ENCODE peak calls at places on chromosomes 4 and X, in five cellular contexts. Y, P, G, W and T are unnamed samples.

GRCh38 chr4:2059034-2059725 is at the start of gene NAT8L:
- DNase-seq in W (peak; percentile 89), P (peak; percentile 60), G (no peak), Y (no peak), T (no peak)

GRCh38 chr4:100014616-100015015 is 64.5 kb upstream of the H2AZ1 start:
- DNase-seq in Y (no peak), G (no peak), W (no peak), P (no peak), T (no peak)

GRCh38 chr4:186695392-186695791 is 28.3 kb downstream of the FAT1 start:
- DNase-seq in W (no peak), G (no peak), Y (no peak), P (no peak), T (no peak)

GRCh38 chr4:109816894-109817293 is 1.3 kb downstream of the GAR1 start:
- DNase-seq in P (no peak), Y (no peak), W (no peak), G (no peak), T (no peak)

GRCh38 chr4:128553665-128554515 is 255.6 kb upstream of the JADE1 start:
- DNase-seq in W (peak; percentile 23), Y (peak; percentile 24), P (no peak), G (peak; percentile 55), T (peak; percentile 68)

GRCh38 chr4:121720109-121720508 is 23.3 kb upstream of the ANXA5 start:
- DNase-seq in P (no peak), G (no peak), W (no peak), Y (peak; percentile 73), T (no peak)

GRCh38 chr4:110088670-110089069 is 109.7 kb downstream of the ELOVL6 start:
- DNase-seq in W (no peak), Y (peak; percentile 78), P (no peak), G (no peak), T (no peak)

GRCh38 chr4:41256740-41257256 is at the start of gene UCHL1:
- DNase-seq in W (peak; percentile 69), P (no peak), Y (peak; percentile 94), G (no peak), T (peak; percentile 62)

GRCh38 chr4:5157721-5158390 is 106.6 kb downstream of the STK32B start:
- DNase-seq in W (no peak), G (no peak), P (no peak), Y (peak; percentile 17), T (no peak)

GRCh38 chr4:37890501-37891220 is at the start of gene TBC1D1:
- DNase-seq in P (peak; percentile 86), W (peak; percentile 76), G (peak; percentile 74), Y (no peak), T (no peak)
- TF ChIP-seq CTCF in P (no peak), W (no peak), G (peak; percentile 64), Y (peak; percentile 1), T (peak; percentile 9)

DNA sequence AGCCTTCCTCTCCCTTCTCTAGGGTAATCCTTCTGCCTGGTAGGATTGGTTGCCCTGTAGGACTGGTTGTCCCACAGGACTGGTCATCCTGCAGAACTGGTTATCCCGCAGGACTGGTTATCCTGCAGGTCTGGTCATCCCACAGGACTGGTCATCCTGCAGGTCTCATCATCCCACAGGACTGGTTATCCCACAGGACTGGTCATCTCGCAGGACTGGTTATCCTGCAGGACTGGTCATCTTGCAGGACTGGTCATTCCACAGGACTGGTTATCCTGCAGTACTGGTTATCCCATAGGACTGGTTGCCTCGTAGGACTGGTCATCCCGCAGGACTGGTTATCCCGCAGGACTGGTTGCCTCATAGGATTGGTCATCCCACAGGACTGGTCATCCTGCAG is 48.1 kb upstream of the STOX2 start:
- DNase-seq in G (no peak), Y (no peak), P (no peak), W (no peak), T (no peak)
- TF ChIP-seq CTCF in G (no peak), Y (no peak), P (no peak), W (no peak), T (no peak)

GRCh38 chr4:56637791-56638190 is 43.3 kb downstream of the HOPX start:
- DNase-seq in G (peak; percentile 57), P (no peak), W (no peak), Y (no peak), T (peak; percentile 5)

GRCh38 chr4:56643596-56643995 is 37.5 kb downstream of the HOPX start:
- DNase-seq in P (no peak), W (no peak), G (no peak), Y (no peak), T (no peak)

GRCh38 chr4:56640907-56641493 is 40.1 kb downstream of the HOPX start:
- DNase-seq in Y (no peak), W (no peak), P (no peak), G (no peak), T (no peak)

GRCh38 chr4:56637154-56637553 is 43.9 kb downstream of the HOPX start:
- DNase-seq in W (no peak), G (peak; percentile 28), P (no peak), Y (no peak), T (no peak)

DNA sequence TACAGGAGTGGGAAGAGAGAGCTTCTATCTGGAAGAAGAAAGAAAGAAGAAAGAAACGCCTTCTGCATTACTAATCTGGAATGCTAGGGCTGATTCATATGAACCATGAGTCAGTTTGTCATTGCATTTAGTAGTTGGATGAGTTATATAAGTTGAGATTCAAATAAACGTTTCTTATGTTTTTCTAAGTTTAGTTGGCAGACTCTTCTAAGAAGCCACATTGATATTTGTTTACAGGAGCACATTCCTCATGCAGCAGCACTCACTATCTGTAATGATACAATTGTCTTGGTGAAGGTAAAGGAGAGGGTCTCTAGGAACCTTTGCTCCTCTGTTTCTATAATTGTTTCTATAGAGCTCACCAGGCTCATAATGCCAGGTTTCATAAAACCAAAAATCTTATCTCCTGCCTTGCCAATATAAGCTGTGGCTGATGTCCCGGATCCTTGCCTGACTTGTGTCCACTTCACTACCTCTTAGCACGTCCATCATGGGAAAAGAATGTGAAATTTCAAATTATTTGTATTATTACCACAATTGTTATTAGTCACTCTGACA is 39.5 kb downstream of the HOPX start:
- DNase-seq in W (no peak), Y (peak; percentile 96), P (no peak), G (no peak), T (peak; percentile 87)
- TF ChIP-seq CTCF in W (no peak), Y (peak; percentile 55), P (no peak), G (no peak), T (no peak)

DNA sequence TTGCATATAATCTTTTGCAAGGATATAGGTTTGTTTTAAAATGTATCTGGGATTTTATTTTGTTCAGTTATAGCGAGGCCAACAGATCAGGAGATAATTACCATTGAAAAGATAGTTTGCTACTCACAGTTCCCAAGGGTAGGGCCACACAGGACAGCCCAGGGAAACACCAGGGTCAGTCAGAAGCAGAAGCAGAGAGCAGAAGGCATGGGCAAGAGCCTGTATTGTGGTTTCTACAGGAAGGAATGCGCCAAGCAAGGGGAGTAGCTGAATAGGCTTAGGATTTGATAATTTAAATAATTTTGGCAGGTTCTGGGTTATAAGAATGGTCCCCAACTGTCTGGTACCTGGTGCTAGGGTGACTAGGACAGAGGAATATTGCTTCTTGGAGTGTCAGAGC is 61.6 kb downstream of the SYNPO2 start:
- DNase-seq in W (peak; percentile 73), Y (no peak), P (no peak), G (no peak), T (no peak)
- TF ChIP-seq CTCF in W (no peak), Y (no peak), P (no peak), G (no peak), T (no peak)

GRCh38 chr4:89482248-89482647 is 174.6 kb upstream of the GPRIN3 start:
- DNase-seq in P (no peak), G (no peak), Y (peak; percentile 39), W (peak; percentile 37), T (peak; percentile 88)
- TF ChIP-seq CTCF in P (no peak), G (no peak), Y (peak; percentile 36), W (peak; percentile 18), T (peak; percentile 39)

DNA sequence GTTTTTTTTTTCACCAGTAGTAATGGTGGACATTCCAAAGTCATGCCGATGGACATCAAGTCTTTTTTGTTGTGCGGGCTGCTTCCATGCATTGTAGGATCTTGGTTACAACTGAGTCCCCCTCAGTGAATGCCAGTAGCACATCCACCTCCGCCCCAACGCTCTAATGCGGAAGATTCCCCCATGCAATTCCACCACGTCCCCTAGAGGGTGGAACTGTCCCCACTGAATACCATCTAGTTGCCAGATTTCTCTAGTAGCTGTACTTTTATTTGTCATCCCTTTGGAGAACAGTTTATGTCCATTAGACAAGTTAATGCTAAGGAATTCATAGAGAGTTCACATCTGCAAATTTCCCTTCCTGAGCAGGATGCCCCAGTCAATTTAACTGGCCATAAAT is 6.7 kb downstream of the SHISA3 start:
- DNase-seq in Y (no peak), W (no peak), G (no peak), P (no peak), T (no peak)
- TF ChIP-seq CTCF in Y (no peak), W (no peak), G (no peak), P (no peak), T (no peak)

DNA sequence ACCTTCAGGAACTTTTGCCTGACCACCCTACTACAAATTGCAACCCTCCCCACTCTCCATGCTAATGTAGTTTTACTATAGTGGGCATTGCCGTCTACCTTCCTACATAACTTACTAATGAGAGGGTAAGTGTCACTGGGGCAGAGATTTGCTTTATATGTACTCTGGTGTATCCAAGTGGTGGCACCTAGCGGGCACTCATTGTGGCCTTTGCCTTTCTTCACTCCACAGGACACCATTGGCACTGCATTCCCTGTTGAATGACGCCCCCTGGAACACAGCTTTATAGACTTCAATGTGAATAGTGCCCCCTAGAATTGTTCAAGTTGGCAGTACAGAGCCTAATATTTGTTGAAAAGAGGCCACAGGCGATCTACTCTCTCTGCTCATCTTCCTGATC is 215.8 kb downstream of the MID1IP1 start:
- DNase-seq in Y (no peak), W (no peak), P (no peak), G (no peak), T (no peak)
- TF ChIP-seq CTCF in Y (no peak), W (no peak), P (no peak), G (no peak), T (no peak)

GRCh38 chr4:111778543-111778942 is 366.7 kb upstream of the FAM241A start:
- DNase-seq in Y (no peak), P (no peak), W (no peak), G (no peak), T (no peak)
- TF ChIP-seq CTCF in Y (peak; percentile 25), P (no peak), W (no peak), G (no peak), T (no peak)

GRCh38 chrX:102712967-102713677 is 874 bp downstream of the GPRASP2 start:
- DNase-seq in Y (peak; percentile 54), G (peak; percentile 60), P (peak; percentile 44), W (no peak), T (peak; percentile 58)

GRCh38 chrX:102712216-102712966 is at the start of gene GPRASP2:
- DNase-seq in W (no peak), G (peak; percentile 12), Y (peak; percentile 23), P (peak; percentile 59), T (peak; percentile 19)

GRCh38 chrX:102711872-102712215 is 404 bp upstream of the GPRASP2 start:
- DNase-seq in G (no peak), P (no peak), Y (no peak), W (no peak), T (no peak)

GRCh38 chrX:102715967-102716366 is 3.7 kb downstream of the GPRASP2 start:
- DNase-seq in P (no peak), G (no peak), W (no peak), Y (no peak), T (no peak)

GRCh38 chrX:102714994-102715393 is 2.7 kb downstream of the GPRASP2 start:
- DNase-seq in W (no peak), P (no peak), Y (no peak), G (no peak), T (no peak)
- TF ChIP-seq CTCF in W (no peak), P (no peak), Y (no peak), G (no peak), T (no peak)